ENCODE peak calls at places on chromosomes 12 and 14, in eight cellular contexts. D, J, W, B, U, E, C and F are unnamed samples. For H3K4me1, the result is how much of the 10 kb centered on the place peaks cover.

GRCh38 chr14:93263416-93263815 is 56.4 kb downstream of the UBR7 start:
- DNase-seq in D (no peak), J (no peak), W (no peak), B (no peak), U (no peak), E (no peak), C (no peak), F (no peak)

GRCh38 chr12:128644664-128645296 is 179.0 kb downstream of the SLC15A4 start:
- DNase-seq in D (no peak), J (peak), W (no peak), B (peak), U (no peak), E (peak), C (no peak), F (no peak)

GRCh38 chr14:50064993-50065392 is 51.4 kb downstream of the VCPKMT start:
- DNase-seq in D (no peak), J (no peak), W (no peak), B (peak), U (no peak), E (peak), C (no peak), F (no peak)

GRCh38 chr12:112524676-112525425 is 106.1 kb downstream of the PTPN11 start:
- DNase-seq in D (no peak), J (peak), W (no peak), B (no peak), U (no peak), E (no peak), C (no peak), F (no peak)

GRCh38 chr12:23433121-23433520 is 516.3 kb downstream of the SOX5 start:
- DNase-seq in D (no peak), J (no peak), W (no peak), B (no peak), U (no peak), E (no peak), C (no peak), F (no peak)

GRCh38 chr12:91404362-91404899 is 221.8 kb upstream of the DCN start:
- DNase-seq in D (no peak), J (no peak), W (no peak), B (no peak), U (no peak), E (no peak), C (no peak), F (no peak)

GRCh38 chr12:112116232-112117060 is 7.9 kb upstream of the NAA25 start:
- DNase-seq in D (peak), J (peak), W (peak), B (peak), U (peak), E (peak), C (no peak), F (peak)

GRCh38 chr12:22715254-22715653 is 90.3 kb downstream of the ETNK1 start:
- DNase-seq in D (no peak), J (no peak), W (no peak), B (no peak), U (no peak), E (no peak), C (no peak), F (no peak)

GRCh38 chr14:101715209-101716076 is 46.1 kb upstream of the PPP2R5C start:
- DNase-seq in D (peak), J (no peak), W (no peak), B (no peak), U (no peak), E (peak), C (no peak), F (peak)

GRCh38 chr14:98957211-98958047 is 314.6 kb downstream of the BCL11B start:
- DNase-seq in D (peak), J (peak), W (peak), B (peak), U (no peak), E (peak), C (peak), F (peak)

GRCh38 chr14:76091036-76091435 is 60.7 kb upstream of the GPATCH2L start:
- DNase-seq in D (peak), J (no peak), W (peak), B (no peak), U (no peak), E (no peak), C (no peak), F (peak)

GRCh38 chr14:51774209-51774608 is 86.2 kb upstream of the GNG2 start:
- DNase-seq in D (no peak), J (no peak), W (no peak), B (no peak), U (no peak), E (no peak), C (no peak), F (no peak)

DNA sequence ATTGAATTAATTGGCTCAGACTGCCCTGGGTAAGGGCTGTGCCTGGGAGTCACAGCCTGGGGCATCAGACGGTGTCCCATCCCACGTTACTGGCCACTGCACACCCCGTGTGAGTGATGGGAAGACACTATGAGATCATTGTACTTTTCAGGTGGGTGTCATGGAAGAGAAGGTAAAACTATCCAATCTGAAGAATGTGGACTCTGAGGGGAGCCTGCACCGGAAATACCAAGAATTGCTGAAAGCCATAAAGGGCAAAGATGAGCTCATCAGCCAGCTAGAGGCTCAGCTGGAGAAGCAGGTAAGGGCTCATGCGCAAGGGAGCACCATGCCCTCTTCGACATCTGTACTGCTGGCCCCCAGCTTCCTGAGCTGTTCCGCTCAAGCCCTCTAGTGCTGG is 24.0 kb downstream of the PLEKHH1 start:
- DNase-seq in D (no peak), J (peak), W (no peak), B (no peak), U (no peak), E (no peak), C (no peak), F (no peak)
- H3K4me1 ChIP-seq in D (under half), J (under half), W (under half), B (under half), U (under half), E (under half), C (under half), F (under half)

GRCh38 chr12:54759751-54760150 is 94.6 kb upstream of the MUCL1 start:
- DNase-seq in D (no peak), J (peak), W (no peak), B (no peak), U (peak), E (no peak), C (no peak), F (no peak)
- TF ChIP-seq CTCF in D (no peak), J (peak), W (no peak), B (no peak), U (peak), E (no peak), C (peak), F (no peak)

GRCh38 chr12:109996483-109996853 is 300 bp upstream of the GIT2 start:
- DNase-seq in D (no peak), J (no peak), W (no peak), B (no peak), U (no peak), E (no peak), C (no peak), F (no peak)
- H3K4me3 ChIP-seq in D (peak), J (peak), W (peak), B (peak), U (peak), E (no peak), C (peak), F (peak)

DNA sequence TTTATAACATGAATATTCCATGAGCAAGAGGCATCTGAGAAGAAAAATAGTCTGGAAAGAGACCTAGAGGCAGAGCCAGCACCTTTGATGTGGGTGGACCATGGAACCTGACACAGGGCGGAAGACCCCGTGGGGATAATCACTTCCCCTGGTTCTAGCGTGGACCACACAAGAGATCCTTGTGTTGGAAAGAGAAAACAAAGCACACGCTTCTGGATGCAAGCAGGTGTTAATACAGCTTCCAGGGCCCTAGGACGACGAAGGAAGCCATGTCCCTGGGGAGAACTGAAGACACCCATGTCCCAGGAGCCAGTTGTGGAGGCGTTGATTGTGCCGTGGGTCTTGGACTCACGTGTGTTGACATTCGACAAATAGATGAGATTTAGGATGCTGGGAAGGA is 102.9 kb downstream of the ADGRD1 start:
- DNase-seq in D (no peak), J (no peak), W (no peak), B (no peak), U (no peak), E (no peak), C (no peak), F (no peak)
- H3K4me1 ChIP-seq in D (under half), J (under half), W (under half), B (under half), U (under half), E (under half), C (under half), F (under half)

DNA sequence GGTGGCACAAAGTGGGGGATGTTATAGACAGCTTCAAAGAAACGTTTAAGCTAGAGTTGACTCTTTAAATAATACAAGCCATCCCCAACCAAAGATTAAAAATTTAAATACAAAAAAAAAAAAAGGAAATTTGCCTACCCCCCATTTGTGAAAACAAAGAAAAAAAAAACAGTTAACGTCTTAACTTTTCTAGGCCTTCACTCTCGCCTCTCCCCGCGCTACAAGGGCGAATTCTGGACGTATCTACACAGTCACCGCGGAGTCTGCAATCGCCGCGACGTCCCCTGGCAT is 528 bp upstream of the NUDT4 start:
- DNase-seq in D (no peak), J (no peak), W (no peak), B (no peak), U (no peak), E (no peak), C (no peak), F (no peak)
- TF ChIP-seq CTCF in D (no peak), J (no peak), W (no peak), B (no peak), U (no peak), E (no peak), C (no peak), F (no peak)

DNA sequence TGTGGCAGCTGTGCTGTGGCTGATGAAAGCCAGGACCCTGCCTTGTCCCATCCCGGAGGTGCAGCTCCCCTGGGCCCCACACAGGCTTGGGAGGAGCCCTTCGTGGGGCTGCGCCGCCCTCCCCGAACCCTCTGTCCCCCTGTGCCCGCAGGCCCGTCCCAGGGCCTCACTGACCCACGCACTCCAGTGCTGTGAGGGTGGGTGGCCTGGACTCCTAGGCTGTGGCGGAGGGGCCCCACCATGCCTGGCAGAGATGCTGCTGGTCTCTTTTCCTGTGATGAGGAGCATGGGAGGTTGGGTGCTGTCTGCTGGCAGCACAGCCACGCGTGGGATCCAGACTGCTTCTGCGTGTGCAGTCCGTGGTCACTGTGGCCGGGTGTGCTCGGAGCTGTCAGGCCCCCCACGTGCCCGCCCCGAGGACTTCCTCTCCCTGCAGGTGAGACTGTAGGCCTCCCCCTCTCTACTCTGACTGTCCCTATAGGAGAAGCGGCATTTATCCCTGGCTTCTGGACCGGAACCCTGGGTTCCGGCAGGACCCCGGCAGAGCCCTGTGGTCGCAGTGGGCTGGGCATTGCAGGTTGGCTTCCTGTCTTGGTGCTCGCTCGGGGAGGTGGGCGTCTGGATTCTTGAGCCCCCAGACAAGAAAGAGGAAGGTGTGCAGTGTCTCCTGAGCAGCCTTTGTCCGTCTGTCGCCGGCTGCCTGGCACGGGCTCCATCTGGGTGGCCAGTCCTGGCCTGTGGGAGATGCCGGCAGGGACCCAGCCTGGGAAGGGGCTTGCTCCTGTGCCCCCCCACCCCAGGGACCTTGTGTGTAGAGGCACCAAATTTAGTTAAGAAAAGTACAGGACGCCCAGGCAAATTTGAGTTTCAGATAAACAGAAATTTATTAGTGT is 2.3 kb downstream of the MTA1 start:
- DNase-seq in D (no peak), J (no peak), W (no peak), B (no peak), U (no peak), E (no peak), C (no peak), F (peak)
- H3K4me3 ChIP-seq in D (peak), J (no peak), W (peak), B (no peak), U (peak), E (no peak), C (no peak), F (peak)

DNA sequence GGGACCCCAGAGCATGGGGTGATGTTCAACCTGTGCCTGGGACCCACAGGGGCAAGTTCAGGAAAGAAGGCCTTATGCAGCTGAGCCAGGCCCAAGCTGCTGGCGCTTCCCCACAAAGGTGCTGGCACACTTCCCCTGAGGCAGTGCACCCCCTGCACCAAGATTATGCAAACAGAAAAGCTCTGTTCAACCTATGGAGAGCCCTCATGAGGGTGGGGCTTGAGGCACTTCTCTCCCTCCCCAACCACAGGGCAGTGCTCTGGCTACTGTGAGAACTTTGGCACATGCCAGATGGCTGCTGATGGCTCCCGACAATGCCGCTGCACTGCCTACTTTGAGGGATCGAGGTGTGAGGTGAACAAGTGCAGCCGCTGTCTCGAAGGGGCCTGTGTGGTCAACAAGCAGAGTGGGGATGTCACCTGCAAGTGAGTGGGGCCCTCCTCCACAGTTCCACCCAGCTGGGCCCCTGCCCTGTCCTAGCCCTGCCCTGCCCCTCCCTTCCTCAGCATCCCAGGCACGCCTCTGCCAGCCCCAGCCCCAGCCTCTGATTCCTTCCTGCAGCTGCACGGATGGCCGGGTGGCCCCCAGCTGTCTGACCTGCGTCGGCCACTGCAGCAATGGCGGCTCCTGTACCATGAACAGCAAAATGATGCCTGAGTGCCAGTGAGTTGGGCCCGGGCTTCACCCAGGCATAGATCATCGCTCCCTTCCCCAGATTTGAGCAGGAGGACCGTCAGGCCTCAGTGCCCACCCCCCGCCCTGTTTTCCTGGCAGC is 5.5 kb upstream of the NXPH4 start:
- DNase-seq in D (no peak), J (no peak), W (no peak), B (no peak), U (no peak), E (no peak), C (no peak), F (no peak)
- H3K4me1 ChIP-seq in D (under half), J (under half), W (half or more), B (under half), U (under half), E (under half), C (under half), F (under half)

GRCh38 chr12:116502141-116502725 is 56.9 kb upstream of the MAP1LC3B2 start:
- DNase-seq in D (no peak), J (no peak), W (no peak), B (no peak), U (no peak), E (no peak), C (no peak), F (no peak)
- TF ChIP-seq CTCF in D (no peak), J (no peak), W (no peak), B (no peak), U (no peak), E (no peak), C (no peak), F (no peak)

DNA sequence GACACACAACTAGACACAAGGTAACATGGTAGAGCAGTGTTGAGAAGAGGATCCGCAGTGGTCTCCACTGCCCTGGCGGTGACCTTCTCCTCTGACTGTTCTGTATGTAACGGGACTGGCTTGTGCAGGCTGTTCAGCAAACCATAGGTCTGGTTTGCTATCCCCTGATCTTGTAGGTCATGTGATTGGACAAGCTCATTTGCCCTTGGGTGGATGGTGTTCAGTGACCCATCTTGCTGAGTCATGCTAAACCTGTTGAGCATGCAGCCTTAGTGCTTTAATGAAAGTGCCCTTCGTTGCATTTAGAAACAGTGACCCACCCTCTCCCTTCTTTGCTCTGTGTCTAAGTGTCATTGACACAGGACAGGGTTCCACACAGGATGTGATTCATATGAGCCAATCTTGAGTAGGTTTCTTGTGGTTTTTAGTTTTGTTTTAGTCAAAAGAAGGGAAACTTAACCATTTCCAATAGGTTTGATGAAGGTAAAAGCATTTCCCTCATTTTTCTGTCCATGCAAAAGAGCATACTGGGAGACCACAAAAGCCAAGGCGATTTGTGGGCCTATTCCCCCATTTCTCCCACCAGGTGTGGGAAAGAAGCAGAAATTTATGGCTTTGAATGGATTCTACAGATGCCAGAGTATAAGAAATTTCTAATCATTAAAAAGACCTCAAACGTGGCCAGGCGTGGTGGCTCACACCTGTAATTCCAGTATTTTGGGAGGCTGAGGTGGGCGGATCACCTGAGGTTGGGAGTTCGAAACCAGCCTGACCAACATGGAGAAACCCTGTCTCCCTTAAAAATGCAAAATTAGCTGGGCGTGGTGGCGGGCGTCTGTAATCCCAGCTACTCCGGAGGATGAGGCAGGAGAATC is 32.6 kb upstream of the HIF1A start:
- DNase-seq in D (no peak), J (peak), W (no peak), B (peak), U (peak), E (peak), C (no peak), F (no peak)
- H3K4me3 ChIP-seq in D (no peak), J (no peak), W (no peak), B (no peak), U (no peak), E (no peak), C (no peak), F (no peak)